ENCODE peak calls at places on chromosomes 3 and 15, in four cellular contexts. I, T, U and R are unnamed samples.

GRCh38 chr3:104892044-104892443 is 474.7 kb upstream of the ALCAM start:
- DNase-seq in I (no peak), T (no peak), U (no peak), R (no peak)

GRCh38 chr15:90483012-90483307 is 46.8 kb upstream of the CRTC3 start:
- DNase-seq in I (no peak), T (no peak), U (no peak), R (no peak)

GRCh38 chr3:57682284-57682683 is 10.6 kb downstream of the DENND6A start:
- DNase-seq in I (no peak), T (no peak), U (no peak), R (no peak)

GRCh38 chr15:62047278-62047847 is 12.9 kb downstream of the VPS13C start:
- DNase-seq in I (no peak), T (no peak), U (no peak), R (no peak)

GRCh38 chr15:81016253-81017068 is 15.7 kb downstream of the TLNRD1 start:
- DNase-seq in I (no peak), T (no peak), U (no peak), R (no peak)

GRCh38 chr3:110881069-110881468 is 190.5 kb upstream of the NECTIN3 start:
- DNase-seq in I (no peak), T (no peak), U (peak), R (peak)

GRCh38 chr3:52359116-52359855 is 43.2 kb downstream of the DNAH1 start:
- DNase-seq in I (no peak), T (no peak), U (no peak), R (no peak)

GRCh38 chr3:197541756-197542539 is 13.8 kb downstream of the BDH1 start:
- DNase-seq in I (peak), T (peak), U (no peak), R (no peak)

GRCh38 chr15:95996494-95996893 is 334.0 kb upstream of the NR2F2 start:
- DNase-seq in I (no peak), T (no peak), U (no peak), R (no peak)

GRCh38 chr3:108091498-108092259 is 848 bp upstream of the CD47 start:
- DNase-seq in I (peak), T (no peak), U (no peak), R (no peak)

GRCh38 chr15:90223441-90224165 is 10.1 kb downstream of the CIB1 start:
- DNase-seq in I (no peak), T (no peak), U (no peak), R (no peak)

GRCh38 chr3:58471025-58471887 is 20.6 kb upstream of the KCTD6 start:
- DNase-seq in I (no peak), T (peak), U (peak), R (peak)

GRCh38 chr3:188749010-188749617 is 422.7 kb upstream of the TPRG1 start:
- DNase-seq in I (peak), T (peak), U (no peak), R (peak)

GRCh38 chr3:6172871-6173667 is 687.8 kb upstream of the GRM7 start:
- DNase-seq in I (no peak), T (no peak), U (no peak), R (no peak)

GRCh38 chr3:57820479-57820878 is 64.4 kb downstream of the SLMAP start:
- DNase-seq in I (no peak), T (no peak), U (peak), R (no peak)

GRCh38 chr15:52337961-52338535 is 42.4 kb upstream of the MYO5C start:
- DNase-seq in I (no peak), T (no peak), U (no peak), R (no peak)

GRCh38 chr15:43213466-43213865 is 7.4 kb downstream of the EPB42 start:
- DNase-seq in I (no peak), T (no peak), U (no peak), R (no peak)

GRCh38 chr15:25333049-25333448 is 105.8 kb downstream of the UBE3A start:
- DNase-seq in I (no peak), T (no peak), U (no peak), R (no peak)

GRCh38 chr3:21750831-21751391 is at the start of gene ZNF385D:
- DNase-seq in I (peak), T (no peak), U (no peak), R (no peak)

GRCh38 chr3:149010504-149010951 is 19.2 kb downstream of the GYG1 start:
- DNase-seq in I (no peak), T (no peak), U (peak), R (no peak)

GRCh38 chr3:56453027-56453426 is 15.2 kb downstream of the ERC2 start:
- DNase-seq in I (no peak), T (no peak), U (no peak), R (no peak)

GRCh38 chr15:70559223-70559823 is 204.0 kb downstream of the UACA start:
- DNase-seq in I (no peak), T (no peak), U (no peak), R (no peak)

GRCh38 chr3:186496016-186496415 is 48.2 kb downstream of the CRYGS start:
- DNase-seq in I (peak), T (no peak), U (no peak), R (no peak)

GRCh38 chr3:157407769-157408168 is 28.9 kb upstream of the PTX3 start:
- DNase-seq in I (no peak), T (no peak), U (no peak), R (no peak)

GRCh38 chr15:69609176-69609575 is 156.6 kb downstream of the RPLP1 start:
- DNase-seq in I (no peak), T (no peak), U (no peak), R (no peak)

GRCh38 chr3:190696777-190697501 is 165.6 kb downstream of the GMNC start:
- DNase-seq in I (no peak), T (no peak), U (peak), R (peak)

GRCh38 chr15:75130597-75131268 is 70.9 kb upstream of the C15orf39 start:
- DNase-seq in I (no peak), T (no peak), U (no peak), R (no peak)

GRCh38 chr15:89167267-89168176 is 53.9 kb downstream of the RLBP1 start:
- DNase-seq in I (no peak), T (peak), U (peak), R (peak)

GRCh38 chr15:89648106-89649012 is 6.9 kb downstream of the KIF7 start:
- DNase-seq in I (peak), T (no peak), U (no peak), R (no peak)

GRCh38 chr3:184171562-184171961 is 3.1 kb upstream of the AP2M1 start:
- DNase-seq in I (no peak), T (peak), U (no peak), R (no peak)

GRCh38 chr3:38372214-38372601 is 25.6 kb downstream of the XYLB start:
- DNase-seq in I (no peak), T (no peak), U (no peak), R (no peak)

DNA sequence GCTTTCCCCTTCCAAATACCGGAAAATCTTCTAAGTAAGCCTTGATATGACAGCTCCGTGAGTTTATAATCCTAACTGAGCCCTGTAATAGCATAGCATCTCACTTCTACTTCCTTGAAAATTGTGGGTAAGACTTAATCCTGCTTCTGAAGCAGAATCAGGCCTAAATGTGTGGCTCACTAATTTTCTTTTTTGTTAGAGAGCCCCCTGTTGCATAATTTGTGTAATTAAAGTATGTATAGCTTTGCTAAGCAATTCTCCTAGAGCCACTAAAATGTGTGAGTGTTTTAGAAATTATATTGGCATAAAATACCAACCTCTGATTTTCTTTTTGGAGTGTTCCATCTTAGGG is 304.4 kb downstream of the FGF12 start:
- DNase-seq in I (no peak), T (no peak), U (no peak), R (no peak)
- TF ChIP-seq CTCF in I (peak), T (no peak), U (peak), R (peak)

DNA sequence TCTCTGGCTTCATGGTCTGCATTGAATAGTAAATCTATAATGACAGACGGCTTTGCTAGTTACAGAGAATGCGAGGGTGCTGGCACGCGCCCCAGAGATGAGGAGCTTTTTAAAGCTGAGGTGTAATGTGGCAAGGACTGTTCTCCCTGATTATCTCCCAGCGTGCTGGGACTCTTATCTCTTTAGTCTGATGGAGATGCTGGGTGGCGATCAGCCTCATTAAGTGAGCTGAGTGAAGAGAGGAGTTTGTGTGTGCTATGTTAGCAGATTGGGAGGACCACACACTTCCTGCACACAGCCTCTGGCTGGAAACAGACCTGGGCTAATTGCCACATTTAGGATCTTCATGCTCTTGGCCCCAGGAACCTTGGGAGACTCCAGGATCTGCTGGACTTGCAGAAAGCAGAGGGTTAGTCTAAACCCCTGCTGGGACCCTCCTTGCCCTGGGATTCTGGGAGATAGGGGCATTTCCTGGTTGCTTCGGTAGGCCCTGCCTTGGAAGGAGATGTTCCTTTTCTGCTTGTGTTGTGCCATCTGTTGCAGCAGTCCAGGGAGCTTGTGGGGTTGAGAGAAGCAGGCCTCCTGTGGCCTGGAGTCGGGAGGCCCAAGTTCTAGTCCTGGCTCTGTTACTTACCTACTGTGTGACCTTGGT is 15.0 kb downstream of the PDIA5 start:
- DNase-seq in I (no peak), T (no peak), U (no peak), R (no peak)
- TF ChIP-seq FOSL1 in I (no peak), T (no peak), U (no peak), R (no peak)

GRCh38 chr3:16828815-16829214 is 55.9 kb upstream of the PLCL2 start:
- DNase-seq in I (peak), T (peak), U (no peak), R (peak)
- TF ChIP-seq SP1 in I (no peak), T (no peak), U (no peak), R (no peak)

GRCh38 chr15:48520376-48521155 is 124.9 kb downstream of the FBN1 start:
- DNase-seq in I (peak), T (no peak), U (peak), R (peak)
- TF ChIP-seq CTCF in I (peak), T (peak), U (peak), R (peak)

GRCh38 chr3:150409527-150410310 is 1.6 kb downstream of the TSC22D2 start:
- DNase-seq in I (peak), T (peak), U (peak), R (no peak)

GRCh38 chr3:150407051-150407817 is 864 bp upstream of the TSC22D2 start:
- DNase-seq in I (no peak), T (no peak), U (no peak), R (no peak)

GRCh38 chr3:150408232-150409124 is at the start of gene TSC22D2:
- DNase-seq in I (peak), T (peak), U (peak), R (peak)

GRCh38 chr3:150409125-150409526 is 1.0 kb downstream of the TSC22D2 start:
- DNase-seq in I (no peak), T (no peak), U (no peak), R (no peak)

DNA sequence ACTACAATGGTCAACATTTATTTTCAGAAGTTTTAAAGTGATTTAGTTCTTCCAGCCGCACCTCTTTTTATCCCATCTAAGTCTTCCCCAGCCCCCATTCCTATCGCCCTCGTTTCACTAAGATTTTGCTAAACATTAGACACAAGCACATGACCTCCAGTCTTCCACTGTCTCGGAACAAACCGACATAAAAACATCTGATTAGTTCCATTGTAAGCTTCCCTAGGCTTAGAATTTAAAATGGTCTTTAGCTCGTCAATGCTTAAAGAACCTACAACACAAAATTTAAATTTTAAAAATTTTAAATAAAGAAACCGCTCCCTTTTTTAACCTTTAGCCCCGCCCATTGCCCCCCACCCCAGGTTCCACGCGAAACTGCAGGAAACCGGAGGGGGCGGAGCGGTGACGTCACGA is 273 bp upstream of the TSC22D2 start:
- DNase-seq in I (no peak), T (peak), U (no peak), R (peak)
- TF ChIP-seq FOSL1 in I (no peak), T (peak), U (no peak), R (no peak)

DNA sequence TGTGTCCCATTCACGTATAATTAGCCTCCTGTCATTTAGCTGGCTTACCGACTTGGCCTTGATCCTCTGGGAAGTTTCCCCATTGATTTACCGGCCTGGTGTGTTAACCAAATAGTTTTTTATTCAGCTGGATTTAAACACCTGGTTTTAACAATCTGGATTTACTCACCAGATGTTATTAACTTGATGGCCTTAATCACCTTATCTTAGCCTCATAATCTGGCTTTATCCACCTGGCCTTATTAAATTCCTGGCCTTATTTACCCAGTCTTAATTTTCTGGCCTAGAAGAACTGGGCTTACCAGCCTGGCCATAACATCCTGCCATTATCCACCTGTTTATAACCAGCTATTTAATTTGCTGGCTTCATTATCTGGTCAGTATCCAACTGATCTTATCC is 89.9 kb downstream of the IL12A start:
- DNase-seq in I (no peak), T (no peak), U (no peak), R (no peak)
- TF ChIP-seq SP1 in I (no peak), T (no peak), U (no peak), R (no peak)